ENCODE peak calls at places on chromosome 15, in six cellular contexts. T, X, M, G, W and R are unnamed samples.

GRCh38 chr15:66110788-66111187 is 142.8 kb downstream of the MEGF11 start:
- DNase-seq in X (no peak), G (no peak), W (no peak), T (no peak), M (no peak), R (no peak)

GRCh38 chr15:101487060-101487459 is 2.4 kb downstream of the PCSK6 start:
- DNase-seq in X (no peak), G (no peak), T (no peak), M (no peak), W (no peak), R (no peak)

GRCh38 chr15:36903922-36904479 is 196.3 kb downstream of the MEIS2 start:
- DNase-seq in W (no peak), M (no peak), T (peak; percentile 62), X (no peak), G (no peak), R (no peak)

GRCh38 chr15:82129769-82130168 is 84.0 kb upstream of the MEX3B start:
- DNase-seq in X (peak; percentile 86), T (no peak), W (no peak), G (peak; percentile 83), M (peak; percentile 93), R (no peak)

GRCh38 chr15:83284563-83285283 is at the start of gene BNC1:
- DNase-seq in M (no peak), X (peak; percentile 64), W (no peak), T (peak; percentile 17), G (peak; percentile 85), R (peak; percentile 32)

GRCh38 chr15:90142216-90143175 is 40.2 kb upstream of the IDH2 start:
- DNase-seq in G (no peak), M (no peak), W (no peak), X (no peak), T (no peak), R (no peak)

GRCh38 chr15:56215769-56216168 is 27.9 kb downstream of the RFX7 start:
- DNase-seq in M (peak; percentile 71), X (no peak), T (no peak), W (no peak), G (peak; percentile 66), R (no peak)

GRCh38 chr15:85792872-85793621 is 1.7 kb downstream of the KLHL25 start:
- DNase-seq in T (no peak), X (no peak), M (peak; percentile 36), W (peak; percentile 38), G (no peak), R (no peak)

GRCh38 chr15:60898896-60899295 is 330.2 kb downstream of the RORA start:
- DNase-seq in T (no peak), G (no peak), W (no peak), X (no peak), M (no peak), R (no peak)

GRCh38 chr15:56821721-56822425 is 88.6 kb upstream of the ZNF280D start:
- DNase-seq in W (peak; percentile 53), M (peak; percentile 74), X (peak; percentile 55), G (no peak), T (peak; percentile 70), R (peak; percentile 60)

GRCh38 chr15:81117581-81117980 is 16.5 kb upstream of the CFAP161 start:
- DNase-seq in W (no peak), T (no peak), M (no peak), G (no peak), X (no peak), R (no peak)

GRCh38 chr15:75202251-75203016 is 752 bp downstream of the C15orf39 start:
- DNase-seq in T (peak; percentile 71), W (peak; percentile 81), G (peak; percentile 98), X (peak; percentile 82), M (peak; percentile 95), R (peak; percentile 80)

GRCh38 chr15:68682906-68683490 is 104.2 kb downstream of the CORO2B start:
- DNase-seq in G (no peak), T (no peak), M (no peak), X (no peak), W (no peak), R (no peak)

GRCh38 chr15:100124936-100125626 is 216.7 kb downstream of the ADAMTS17 start:
- DNase-seq in X (no peak), M (no peak), T (no peak), W (no peak), G (no peak), R (no peak)

GRCh38 chr15:52709172-52709979 is 30.2 kb upstream of the ATOSA start:
- DNase-seq in T (peak; percentile 81), X (no peak), M (no peak), W (no peak), G (no peak), R (no peak)

GRCh38 chr15:88792342-88793282 is 10.6 kb upstream of the ACAN start:
- DNase-seq in W (no peak), M (no peak), X (no peak), G (no peak), T (no peak), R (no peak)

GRCh38 chr15:42392309-42393024 is 33.2 kb downstream of the CAPN3 start:
- DNase-seq in X (no peak), T (no peak), G (no peak), M (no peak), W (no peak), R (no peak)

GRCh38 chr15:34986326-34987181 is 1.5 kb downstream of the ZNF770 start:
- DNase-seq in W (no peak), T (peak; percentile 28), G (peak; percentile 79), M (peak; percentile 39), X (no peak), R (no peak)

GRCh38 chr15:60551781-60552161 is 72.8 kb upstream of the ICE2 start:
- DNase-seq in X (no peak), T (no peak), M (no peak), W (no peak), G (no peak), R (no peak)

GRCh38 chr15:81332326-81332725 is 8.4 kb upstream of the STARD5 start:
- DNase-seq in X (no peak), M (no peak), W (no peak), G (no peak), T (no peak), R (no peak)

GRCh38 chr15:87429754-87430153 is 826.8 kb downstream of the NTRK3 start:
- DNase-seq in X (no peak), M (no peak), T (no peak), G (no peak), W (no peak), R (no peak)

GRCh38 chr15:90955911-90956310 is 1.2 kb downstream of the RCCD1 start:
- DNase-seq in T (no peak), G (no peak), W (no peak), X (no peak), M (no peak), R (no peak)

GRCh38 chr15:78170848-78171773 is 21.9 kb downstream of the IDH3A start:
- DNase-seq in M (no peak), W (no peak), T (no peak), G (no peak), X (no peak), R (no peak)
- H3K4me1 ChIP-seq in M (no peaks in the 10 kb centered on the region), W (no peaks in the 10 kb centered on the region), T (no peaks in the 10 kb centered on the region), G (no peaks in the 10 kb centered on the region), X (no peaks in the 10 kb centered on the region), R (peaks cover 2% of the 10 kb centered on the region)

GRCh38 chr15:96360581-96361308 is 30.2 kb downstream of the NR2F2 start:
- DNase-seq in X (no peak), T (no peak), G (peak; percentile 71), W (no peak), M (no peak), R (no peak)
- H3K4me3 ChIP-seq in X (no peak overlapping the region), T (no peak overlapping the region), G (peak overlapping the region; percentile 16), W (peak overlapping the region; percentile 68), M (no peak overlapping the region), R (peak overlapping the region; percentile 61)

DNA sequence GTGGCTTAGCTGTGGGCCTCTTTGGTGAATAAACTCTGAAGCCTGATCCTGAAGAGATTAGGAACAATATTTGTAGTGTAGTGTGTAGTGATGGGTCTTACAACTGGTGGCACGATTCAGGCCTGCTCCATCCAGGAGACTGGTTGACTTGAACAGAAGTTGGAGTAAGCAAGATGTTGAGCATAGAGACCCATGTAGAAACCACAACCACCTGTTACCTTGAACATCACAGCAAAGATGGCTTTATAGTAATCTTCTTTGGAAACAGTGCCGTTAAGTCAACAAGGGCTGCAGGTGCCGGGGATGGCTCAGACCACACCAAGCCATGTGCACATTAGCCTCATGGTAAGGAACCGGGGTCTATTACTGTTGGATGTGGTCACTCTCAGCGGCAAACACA is 74.2 kb upstream of the RASGRP1 start:
- DNase-seq in M (no peak), G (no peak), W (no peak), X (no peak), T (no peak), R (no peak)
- H3K4me1 ChIP-seq in M (no peaks in the 10 kb centered on the region), G (no peaks in the 10 kb centered on the region), W (no peaks in the 10 kb centered on the region), X (no peaks in the 10 kb centered on the region), T (no peaks in the 10 kb centered on the region), R (no peaks in the 10 kb centered on the region)

GRCh38 chr15:99125061-99125990 is 20.4 kb downstream of the SYNM start:
- DNase-seq in T (no peak), W (no peak), X (no peak), G (peak; percentile 44), M (no peak), R (no peak)

GRCh38 chr15:99121691-99122410 is 17.0 kb downstream of the SYNM start:
- DNase-seq in G (no peak), X (no peak), W (no peak), M (no peak), T (no peak), R (no peak)

GRCh38 chr15:99124641-99125040 is 19.8 kb downstream of the SYNM start:
- DNase-seq in T (no peak), W (no peak), M (no peak), G (no peak), X (no peak), R (no peak)

GRCh38 chr15:99122831-99123705 is 18.2 kb downstream of the SYNM start:
- DNase-seq in M (no peak), G (no peak), X (peak; percentile 31), T (no peak), W (no peak), R (no peak)

DNA sequence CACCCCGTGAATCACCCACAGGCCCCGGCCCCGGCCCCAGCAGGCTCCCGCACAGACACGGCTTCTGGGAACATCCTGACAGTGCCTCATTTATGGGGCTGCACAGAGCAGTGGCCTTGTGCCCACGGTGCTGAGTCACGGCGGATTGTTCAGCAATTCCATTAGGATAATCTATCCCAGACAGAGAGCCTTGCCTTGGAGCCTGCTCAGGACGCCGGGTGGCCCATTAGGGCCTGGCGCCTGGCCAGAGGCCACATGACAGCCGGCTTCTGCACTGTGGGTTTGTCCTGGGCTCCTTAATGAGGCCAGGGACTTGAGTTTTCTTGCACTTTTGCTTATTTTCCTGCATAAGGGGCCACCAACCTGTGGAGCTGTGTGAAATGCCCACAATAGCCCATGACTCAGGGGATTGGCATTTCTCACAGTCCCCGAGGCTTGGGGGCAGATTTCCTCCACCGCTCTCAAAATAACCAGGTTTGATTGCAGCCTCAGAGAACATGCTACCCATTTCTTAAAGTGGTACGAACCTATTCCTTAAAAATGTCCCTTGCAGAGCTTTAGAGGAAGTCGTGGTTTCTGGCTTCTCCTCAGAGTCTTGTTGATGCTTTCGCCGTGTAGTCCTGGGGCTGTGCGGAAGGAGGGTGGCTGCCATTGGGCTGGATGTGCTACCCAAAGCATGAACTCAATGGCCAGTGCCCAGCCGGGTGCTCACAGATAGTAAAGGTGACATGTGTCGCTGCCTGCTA is 19.0 kb downstream of the SYNM start:
- DNase-seq in T (peak; percentile 85), G (peak; percentile 96), W (peak; percentile 91), M (peak; percentile 98), X (peak; percentile 99), R (peak; percentile 80)
- H3K4me3 ChIP-seq in T (no peak overlapping the region), G (peak overlapping the region; percentile 59), W (peak overlapping the region; percentile 40), M (peak overlapping the region; percentile 47), X (no peak overlapping the region), R (no peak overlapping the region)

GRCh38 chr15:43520138-43520537 is 2.7 kb downstream of the MAP1A start:
- DNase-seq in G (peak; percentile 1), T (no peak), W (no peak), M (no peak), X (no peak), R (no peak)
- H3K4me1 ChIP-seq in G (peaks cover 28% of the 10 kb centered on the region), T (peaks cover 22% of the 10 kb centered on the region), W (peaks cover 12% of the 10 kb centered on the region), M (peaks cover 26% of the 10 kb centered on the region), X (peaks cover 32% of the 10 kb centered on the region), R (peaks cover 20% of the 10 kb centered on the region)